ENCODE peak calls at places on chromosomes 16 and 17, in nine cellular contexts. L, V, C, Q, Z, Y, T, N and X are unnamed samples.

GRCh38 chr17:43556292-43556691 is 10.2 kb upstream of the ETV4 start:
- DNase-seq in L (peak), V (no peak), C (peak), Q (no peak), Z (peak), Y (peak), T (no peak), N (peak), X (no peak)

GRCh38 chr17:70168044-70168978 is 1.0 kb upstream of the KCNJ2 start:
- DNase-seq in L (peak), V (peak), C (peak), Q (peak), Z (peak), Y (peak), T (no peak), N (peak), X (peak)

GRCh38 chr16:85789773-85790172 is 9.6 kb downstream of the EMC8 start:
- DNase-seq in L (no peak), V (no peak), C (no peak), Q (no peak), Z (no peak), Y (no peak), T (no peak), N (no peak), X (no peak)

GRCh38 chr16:4474192-4474961 is at the start of gene NMRAL1:
- DNase-seq in L (peak), V (peak), C (peak), Q (peak), Z (peak), Y (peak), T (peak), N (peak), X (peak)

GRCh38 chr17:3688852-3689261 is 7.1 kb downstream of the P2RX5 start:
- DNase-seq in L (no peak), V (no peak), C (no peak), Q (no peak), Z (no peak), Y (no peak), T (no peak), N (no peak), X (no peak)

GRCh38 chr17:78818932-78819331 is 21.7 kb downstream of the USP36 start:
- DNase-seq in L (no peak), V (no peak), C (peak), Q (no peak), Z (no peak), Y (no peak), T (no peak), N (no peak), X (no peak)

GRCh38 chr17:21458036-21458435 is 81.9 kb downstream of the KCNJ12 start:
- DNase-seq in L (no peak), V (no peak), C (no peak), Q (no peak), Z (no peak), Y (no peak), T (no peak), N (no peak), X (no peak)

GRCh38 chr16:86387461-86388440 is 122.6 kb upstream of the FOXF1 start:
- DNase-seq in L (peak), V (no peak), C (no peak), Q (peak), Z (peak), Y (peak), T (no peak), N (peak), X (peak)

GRCh38 chr17:35749560-35750412 is 3.3 kb downstream of the GAS2L2 start:
- DNase-seq in L (no peak), V (no peak), C (no peak), Q (no peak), Z (no peak), Y (no peak), T (no peak), N (no peak), X (peak)

GRCh38 chr16:9976641-9977040 is 205.6 kb downstream of the GRIN2A start:
- DNase-seq in L (no peak), V (no peak), C (no peak), Q (no peak), Z (no peak), Y (no peak), T (no peak), N (no peak), X (no peak)

GRCh38 chr16:48318630-48319029 is 66.6 kb downstream of the SIAH1 start:
- DNase-seq in L (no peak), V (no peak), C (peak), Q (peak), Z (no peak), Y (no peak), T (no peak), N (no peak), X (no peak)

GRCh38 chr16:12869681-12870427 is 31.5 kb upstream of the SHISA9 start:
- DNase-seq in L (peak), V (no peak), C (no peak), Q (no peak), Z (no peak), Y (no peak), T (no peak), N (peak), X (no peak)

GRCh38 chr17:47229535-47230443 is 20.6 kb downstream of the MYL4 start:
- DNase-seq in L (peak), V (peak), C (peak), Q (peak), Z (peak), Y (peak), T (peak), N (peak), X (peak)

GRCh38 chr17:74670329-74670728 is 42.4 kb downstream of the CD300LF start:
- DNase-seq in L (no peak), V (no peak), C (no peak), Q (no peak), Z (no peak), Y (no peak), T (no peak), N (no peak), X (no peak)

GRCh38 chr17:17445925-17446665 is 30.7 kb upstream of the MED9 start:
- DNase-seq in L (peak), V (no peak), C (no peak), Q (peak), Z (peak), Y (peak), T (no peak), N (peak), X (peak)

GRCh38 chr17:40198576-40198975 is 20.5 kb upstream of the WIPF2 start:
- DNase-seq in L (no peak), V (no peak), C (no peak), Q (no peak), Z (no peak), Y (no peak), T (no peak), N (no peak), X (no peak)

GRCh38 chr17:62708587-62708986 is 81.1 kb downstream of the MRC2 start:
- DNase-seq in L (no peak), V (no peak), C (no peak), Q (no peak), Z (no peak), Y (no peak), T (no peak), N (no peak), X (no peak)

GRCh38 chr16:85142771-85143211 is 30.5 kb upstream of the CIBAR2 start:
- DNase-seq in L (no peak), V (no peak), C (no peak), Q (no peak), Z (no peak), Y (no peak), T (no peak), N (no peak), X (no peak)